ENCODE peak calls at places on chromosomes 13 and 19, in seven cellular contexts. R is GM04503; O is stimulated activated CD4-positive, alpha-beta T cell treated with anti-CD3 and anti-CD28 coated beads, Interleukin-1b, Interleukin-23, amount 100 ng/mL, for 24 hours; C is AG08395; I is A172; Q is activated T-helper 1 cell treated with anti-CD3 and anti-CD28 coated beads, Interleukin-12 subunit alpha, Interleukin-12 subunit beta, Interleukin-2, Interleukin-4 antibody, amounts not matched to agents 30 ng/mL and 10 ng/mL and 1 ng/mL, durations not matched to agents 14 hours and 24 hours and 36 hours; G is AG04449. X is an unnamed sample.

GRCh38 chr13:99307247-99307646 is at the start of gene GPR183:
- DNase-seq in R (no peak), O (no peak), C (no peak), I (no peak), Q (no peak), G (no peak), X (peak; percentile 71)

GRCh38 chr19:4334929-4335833 is 3.4 kb downstream of the STAP2 start:
- DNase-seq in R (no peak), O (no peak), C (no peak), I (no peak), Q (no peak), G (no peak), X (no peak)

GRCh38 chr13:102897371-102898138 is 51.7 kb downstream of the ERCC5 start:
- DNase-seq in R (no peak), O (no peak), C (no peak), I (no peak), Q (no peak), G (no peak), X (no peak)

GRCh38 chr13:95191821-95192220 is 109.4 kb downstream of the ABCC4 start:
- DNase-seq in R (no peak), O (peak; percentile 49), C (peak; percentile 82), I (peak; percentile 59), Q (peak; percentile 24), G (peak; percentile 36), X (peak; percentile 62)

GRCh38 chr13:108987488-108987887 is 358.1 kb downstream of the MYO16 start:
- DNase-seq in R (peak; percentile 15), O (no peak), C (peak; percentile 18), I (no peak), Q (no peak), G (peak; percentile 14), X (no peak)

GRCh38 chr13:59774511-59774911 is 389.2 kb downstream of the DIAPH3 start:
- DNase-seq in R (peak; percentile 72), O (no peak), C (peak; percentile 62), I (no peak), Q (no peak), G (peak; percentile 63), X (no peak)

GRCh38 chr19:42287826-42288107 is 14.2 kb upstream of the PRR19 start:
- DNase-seq in R (no peak), O (no peak), C (no peak), I (no peak), Q (no peak), G (no peak), X (no peak)

GRCh38 chr19:6108721-6109633 is 1.3 kb downstream of the RFX2 start:
- DNase-seq in R (no peak), O (peak; percentile 32), C (peak; percentile 49), I (peak; percentile 16), Q (no peak), G (no peak), X (peak; percentile 64)

GRCh38 chr13:35988648-35989081 is 142.5 kb downstream of the DCLK1 start:
- DNase-seq in R (no peak), O (no peak), C (no peak), I (no peak), Q (no peak), G (no peak), X (no peak)

GRCh38 chr19:18397242-18398202 is at the start of gene LRRC25:
- DNase-seq in R (no peak), O (no peak), C (no peak), I (no peak), Q (no peak), G (no peak), X (peak; percentile 61)

GRCh38 chr13:94822356-94822755 is 110.0 kb upstream of the SOX21 start:
- DNase-seq in R (no peak), O (no peak), C (no peak), I (no peak), Q (no peak), G (no peak), X (no peak)

GRCh38 chr13:88979465-88980180 is 1308.5 kb downstream of the SLITRK5 start:
- DNase-seq in R (no peak), O (no peak), C (no peak), I (no peak), Q (no peak), G (no peak), X (peak; percentile 62)

GRCh38 chr19:46620716-46621115 is 4.2 kb downstream of the PTGIR start:
- DNase-seq in R (peak; percentile 34), O (no peak), C (no peak), I (no peak), Q (no peak), G (no peak), X (no peak)

GRCh38 chr13:60267498-60268202 is 103.9 kb upstream of the DIAPH3 start:
- DNase-seq in R (no peak), O (no peak), C (no peak), I (no peak), Q (no peak), G (no peak), X (peak; percentile 29)

GRCh38 chr13:27170221-27170520 is 1.4 kb downstream of the USP12 start:
- DNase-seq in R (peak; percentile 36), O (no peak), C (peak; percentile 52), I (peak; percentile 19), Q (no peak), G (no peak), X (no peak)

GRCh38 chr13:100636004-100636403 is 38.6 kb downstream of the TMTC4 start:
- DNase-seq in R (no peak), O (no peak), C (no peak), I (no peak), Q (no peak), G (no peak), X (no peak)

GRCh38 chr13:112102243-112102642 is 35.3 kb downstream of the SOX1 start:
- DNase-seq in R (no peak), O (no peak), C (no peak), I (peak; percentile 39), Q (no peak), G (no peak), X (no peak)

GRCh38 chr19:50668416-50669318 is 19.4 kb downstream of the C19orf81 start:
- DNase-seq in R (no peak), O (no peak), C (no peak), I (no peak), Q (no peak), G (no peak), X (no peak)

GRCh38 chr13:80475718-80476117 is 134.8 kb upstream of the SPRY2 start:
- DNase-seq in R (no peak), O (no peak), C (no peak), I (no peak), Q (no peak), G (no peak), X (no peak)

GRCh38 chr13:19959831-19960672 is 1.5 kb downstream of the ZMYM2 start:
- DNase-seq in R (peak; percentile 52), O (peak; percentile 42), C (peak; percentile 84), I (peak; percentile 81), Q (peak; percentile 80), G (peak; percentile 49), X (peak; percentile 88)

GRCh38 chr13:113607477-113608245 is 23.1 kb downstream of the TFDP1 start:
- DNase-seq in R (no peak), O (no peak), C (no peak), I (no peak), Q (no peak), G (no peak), X (no peak)

GRCh38 chr19:48715681-48716171 is 3.8 kb downstream of the MAMSTR start:
- DNase-seq in R (no peak), O (no peak), C (no peak), I (no peak), Q (no peak), G (no peak), X (no peak)

GRCh38 chr13:31174018-31174417 is 12.3 kb upstream of the HSPH1 start:
- DNase-seq in R (no peak), O (no peak), C (peak; percentile 24), I (no peak), Q (no peak), G (no peak), X (no peak)

GRCh38 chr13:110396913-110397379 is 89.9 kb downstream of the COL4A2 start:
- DNase-seq in R (peak; percentile 99), O (no peak), C (peak; percentile 95), I (peak; percentile 98), Q (no peak), G (peak; percentile 100), X (no peak)